ENCODE peak calls at places on chromosomes 16 and 17, in nine cellular contexts. Z, X, O, V, M, B, Y, T and E are unnamed samples.

GRCh38 chr16:1579214-1579613 is 32.7 kb downstream of the IFT140 start:
- DNase-seq in B (no peak), Z (no peak), X (no peak), Y (no peak), M (no peak), T (no peak), V (no peak), O (no peak), E (no peak)

GRCh38 chr17:72122002-72122310 is 1.1 kb downstream of the SOX9 start:
- DNase-seq in Z (peak; percentile 52), V (no peak), B (peak; percentile 61), Y (no peak), T (no peak), X (no peak), O (no peak), M (no peak), E (no peak)

GRCh38 chr17:47864791-47865216 is 13.8 kb upstream of the SP6 start:
- DNase-seq in Z (no peak), T (no peak), B (peak; percentile 58), O (no peak), M (no peak), X (no peak), V (peak; percentile 22), Y (no peak), E (no peak)

GRCh38 chr16:46730801-46731690 is 17.1 kb downstream of the MYLK3 start:
- DNase-seq in M (no peak), V (no peak), Y (no peak), B (no peak), T (no peak), X (no peak), O (no peak), Z (no peak), E (no peak)

GRCh38 chr17:17987901-17988300 is 15.2 kb downstream of the DRC3 start:
- DNase-seq in M (no peak), Y (no peak), O (no peak), X (no peak), T (no peak), B (no peak), Z (no peak), V (no peak), E (no peak)

GRCh38 chr17:11704041-11704440 is 105.8 kb downstream of the DNAH9 start:
- DNase-seq in Z (no peak), V (no peak), T (no peak), O (no peak), Y (no peak), B (no peak), X (no peak), M (no peak), E (no peak)

GRCh38 chr16:72979974-72980373 is 68.0 kb downstream of the ZFHX3 start:
- DNase-seq in V (no peak), X (no peak), Y (no peak), Z (no peak), B (no peak), M (no peak), T (no peak), O (no peak), E (no peak)

GRCh38 chr17:7478276-7479138 is 924 bp downstream of the ZBTB4 start:
- DNase-seq in O (peak; percentile 70), Y (peak; percentile 61), Z (peak; percentile 61), X (peak; percentile 85), T (peak; percentile 61), B (peak; percentile 50), M (peak; percentile 47), V (peak; percentile 35), E (peak; percentile 41)

GRCh38 chr16:71853413-71853812 is 7.6 kb downstream of the ATXN1L start:
- DNase-seq in M (no peak), Z (peak; percentile 83), B (no peak), O (no peak), T (no peak), X (no peak), Y (no peak), V (no peak), E (no peak)

GRCh38 chr17:78365561-78366108 is 5.8 kb upstream of the SOCS3 start:
- DNase-seq in X (no peak), M (no peak), B (no peak), T (no peak), V (peak; percentile 66), Z (no peak), Y (no peak), O (no peak), E (no peak)

GRCh38 chr17:71438631-71439146 is 682.1 kb upstream of the SOX9 start:
- DNase-seq in X (no peak), O (no peak), V (peak; percentile 98), T (no peak), B (peak; percentile 98), Y (no peak), Z (no peak), M (no peak), E (peak; percentile 97)